ENCODE peak calls at places on chromosomes 6 and 20, in eight cellular contexts. One of them, this sample, is unnamed.

GRCh38 chr6:121917834-121918559 is 481.5 kb upstream of the HSF2 start:
- DNase-seq in A549: no peak
- DNase-seq in PC-9: no peak
- DNase-seq in right lobe of liver: no peak
- DNase-seq in endothelial cell of umbilical vein: peak; percentile 7
- DNase-seq in ovary: no peak
- DNase-seq in CD8-positive, alpha-beta T cell: no peak
- DNase-seq in mammary epithelial cell: peak; percentile 65
- DNase-seq in this sample: peak; percentile 64

GRCh38 chr6:101401792-101402617 is 8.5 kb downstream of the GRIK2 start:
- DNase-seq in PC-9: no peak
- DNase-seq in right lobe of liver: no peak
- DNase-seq in mammary epithelial cell: no peak
- DNase-seq in endothelial cell of umbilical vein: no peak
- DNase-seq in ovary: peak; percentile 14
- DNase-seq in A549: no peak
- DNase-seq in CD8-positive, alpha-beta T cell: no peak
- DNase-seq in this sample: no peak

GRCh38 chr6:83511901-83512681 is at the start of gene PRSS35:
- DNase-seq in A549: peak; percentile 40
- DNase-seq in endothelial cell of umbilical vein: peak; percentile 53
- DNase-seq in PC-9: no peak
- DNase-seq in CD8-positive, alpha-beta T cell: peak; percentile 23
- DNase-seq in mammary epithelial cell: peak; percentile 40
- DNase-seq in right lobe of liver: peak; percentile 48
- DNase-seq in ovary: peak; percentile 74
- DNase-seq in this sample: peak; percentile 37

GRCh38 chr20:57049298-57049697 is 217.1 kb downstream of the BMP7 start:
- DNase-seq in endothelial cell of umbilical vein: no peak
- DNase-seq in PC-9: no peak
- DNase-seq in CD8-positive, alpha-beta T cell: no peak
- DNase-seq in A549: no peak
- DNase-seq in mammary epithelial cell: no peak
- DNase-seq in ovary: no peak
- DNase-seq in right lobe of liver: no peak
- DNase-seq in this sample: no peak

GRCh38 chr20:891121-892080 is 24.7 kb downstream of the ANGPT4 start:
- DNase-seq in CD8-positive, alpha-beta T cell: no peak
- DNase-seq in A549: no peak
- DNase-seq in PC-9: no peak
- DNase-seq in endothelial cell of umbilical vein: no peak
- DNase-seq in mammary epithelial cell: peak; percentile 51
- DNase-seq in ovary: peak; percentile 91
- DNase-seq in right lobe of liver: no peak
- DNase-seq in this sample: no peak

GRCh38 chr20:4029505-4030467 is 14.4 kb upstream of the RNF24 start:
- DNase-seq in PC-9: no peak
- DNase-seq in right lobe of liver: no peak
- DNase-seq in endothelial cell of umbilical vein: no peak
- DNase-seq in A549: no peak
- DNase-seq in CD8-positive, alpha-beta T cell: no peak
- DNase-seq in mammary epithelial cell: no peak
- DNase-seq in ovary: no peak
- DNase-seq in this sample: no peak

GRCh38 chr20:4886771-4887527 is 114.4 kb downstream of the SLC23A2 start:
- DNase-seq in endothelial cell of umbilical vein: no peak
- DNase-seq in ovary: no peak
- DNase-seq in CD8-positive, alpha-beta T cell: no peak
- DNase-seq in PC-9: no peak
- DNase-seq in right lobe of liver: no peak
- DNase-seq in A549: no peak
- DNase-seq in mammary epithelial cell: no peak
- DNase-seq in this sample: no peak

GRCh38 chr6:124073820-124074587 is 270.3 kb downstream of the NKAIN2 start:
- DNase-seq in PC-9: no peak
- DNase-seq in ovary: no peak
- DNase-seq in A549: no peak
- DNase-seq in mammary epithelial cell: no peak
- DNase-seq in endothelial cell of umbilical vein: no peak
- DNase-seq in CD8-positive, alpha-beta T cell: no peak
- DNase-seq in right lobe of liver: no peak
- DNase-seq in this sample: no peak

GRCh38 chr20:50837532-50838321 is 42.9 kb downstream of the BCAS4 start:
- DNase-seq in A549: no peak
- DNase-seq in CD8-positive, alpha-beta T cell: no peak
- DNase-seq in right lobe of liver: no peak
- DNase-seq in endothelial cell of umbilical vein: no peak
- DNase-seq in mammary epithelial cell: peak; percentile 89
- DNase-seq in ovary: peak; percentile 45
- DNase-seq in PC-9: no peak
- DNase-seq in this sample: peak; percentile 77

GRCh38 chr6:105803439-105803838 is 282.7 kb upstream of the PRDM1 start:
- DNase-seq in CD8-positive, alpha-beta T cell: no peak
- DNase-seq in endothelial cell of umbilical vein: no peak
- DNase-seq in ovary: no peak
- DNase-seq in A549: no peak
- DNase-seq in PC-9: no peak
- DNase-seq in right lobe of liver: no peak
- DNase-seq in mammary epithelial cell: peak; percentile 95
- DNase-seq in this sample: peak; percentile 89

GRCh38 chr6:40845588-40845987 is 193.4 kb downstream of the UNC5CL start:
- DNase-seq in right lobe of liver: peak; percentile 20
- DNase-seq in CD8-positive, alpha-beta T cell: no peak
- DNase-seq in PC-9: no peak
- DNase-seq in mammary epithelial cell: peak; percentile 30
- DNase-seq in ovary: peak; percentile 26
- DNase-seq in A549: peak; percentile 15
- DNase-seq in endothelial cell of umbilical vein: peak; percentile 45
- DNase-seq in this sample: no peak

GRCh38 chr20:63553933-63554290 is at the start of gene FNDC11:
- DNase-seq in right lobe of liver: no peak
- DNase-seq in mammary epithelial cell: no peak
- DNase-seq in PC-9: no peak
- DNase-seq in ovary: no peak
- DNase-seq in A549: no peak
- DNase-seq in endothelial cell of umbilical vein: no peak
- DNase-seq in CD8-positive, alpha-beta T cell: peak; percentile 43
- DNase-seq in this sample: no peak

GRCh38 chr20:48703511-48704219 is 124.1 kb downstream of the PREX1 start:
- DNase-seq in endothelial cell of umbilical vein: no peak
- DNase-seq in PC-9: no peak
- DNase-seq in CD8-positive, alpha-beta T cell: no peak
- DNase-seq in A549: no peak
- DNase-seq in right lobe of liver: no peak
- DNase-seq in mammary epithelial cell: no peak
- DNase-seq in ovary: no peak
- DNase-seq in this sample: no peak

GRCh38 chr6:87756858-87757257 is 54.8 kb upstream of the AKIRIN2 start:
- DNase-seq in mammary epithelial cell: peak; percentile 93
- DNase-seq in ovary: no peak
- DNase-seq in A549: no peak
- DNase-seq in PC-9: peak; percentile 47
- DNase-seq in CD8-positive, alpha-beta T cell: no peak
- DNase-seq in endothelial cell of umbilical vein: peak; percentile 26
- DNase-seq in right lobe of liver: no peak
- DNase-seq in this sample: peak; percentile 51

GRCh38 chr6:71393471-71393870 is 104.9 kb downstream of the OGFRL1 start:
- DNase-seq in PC-9: no peak
- DNase-seq in endothelial cell of umbilical vein: peak; percentile 85
- DNase-seq in mammary epithelial cell: no peak
- DNase-seq in A549: no peak
- DNase-seq in CD8-positive, alpha-beta T cell: no peak
- DNase-seq in ovary: no peak
- DNase-seq in right lobe of liver: no peak
- DNase-seq in this sample: no peak

GRCh38 chr6:28137458-28138020 is 4.1 kb upstream of the ZKSCAN8 start:
- DNase-seq in A549: no peak
- DNase-seq in endothelial cell of umbilical vein: no peak
- DNase-seq in ovary: no peak
- DNase-seq in mammary epithelial cell: no peak
- DNase-seq in CD8-positive, alpha-beta T cell: peak; percentile 24
- DNase-seq in PC-9: no peak
- DNase-seq in right lobe of liver: no peak
- DNase-seq in this sample: peak; percentile 36

GRCh38 chr6:113881473-113881980 is 24.4 kb downstream of the MARCKS start:
- DNase-seq in PC-9: no peak
- DNase-seq in right lobe of liver: no peak
- DNase-seq in endothelial cell of umbilical vein: no peak
- DNase-seq in CD8-positive, alpha-beta T cell: no peak
- DNase-seq in ovary: no peak
- DNase-seq in A549: no peak
- DNase-seq in mammary epithelial cell: no peak
- DNase-seq in this sample: no peak

GRCh38 chr6:108904731-108905130 is 56.5 kb downstream of the ARMC2 start:
- DNase-seq in mammary epithelial cell: no peak
- DNase-seq in CD8-positive, alpha-beta T cell: no peak
- DNase-seq in PC-9: no peak
- DNase-seq in A549: no peak
- DNase-seq in right lobe of liver: no peak
- DNase-seq in ovary: no peak
- DNase-seq in endothelial cell of umbilical vein: no peak
- DNase-seq in this sample: no peak

GRCh38 chr20:3710027-3710426 is 2.4 kb downstream of the SIGLEC1 start:
- DNase-seq in right lobe of liver: no peak
- DNase-seq in ovary: no peak
- DNase-seq in mammary epithelial cell: no peak
- DNase-seq in PC-9: no peak
- DNase-seq in A549: no peak
- DNase-seq in endothelial cell of umbilical vein: no peak
- DNase-seq in CD8-positive, alpha-beta T cell: no peak
- DNase-seq in this sample: no peak

GRCh38 chr20:61161649-61162210 is 90.3 kb upstream of the CDH4 start:
- DNase-seq in endothelial cell of umbilical vein: no peak
- DNase-seq in right lobe of liver: no peak
- DNase-seq in PC-9: no peak
- DNase-seq in ovary: no peak
- DNase-seq in A549: no peak
- DNase-seq in CD8-positive, alpha-beta T cell: no peak
- DNase-seq in mammary epithelial cell: no peak
- DNase-seq in this sample: no peak
- TF ChIP-seq CTCF in endothelial cell of umbilical vein: no peak
- TF ChIP-seq CTCF in right lobe of liver: no peak
- TF ChIP-seq CTCF in PC-9: no peak
- TF ChIP-seq CTCF in ovary: no peak
- TF ChIP-seq CTCF in A549: peak; percentile 25
- TF ChIP-seq CTCF in CD8-positive, alpha-beta T cell: no peak
- TF ChIP-seq CTCF in mammary epithelial cell: no peak
- TF ChIP-seq CTCF in this sample: peak; percentile 30

GRCh38 chr6:125753218-125753936 is 3.9 kb downstream of the HEY2 start:
- DNase-seq in right lobe of liver: no peak
- DNase-seq in A549: no peak
- DNase-seq in CD8-positive, alpha-beta T cell: no peak
- DNase-seq in mammary epithelial cell: no peak
- DNase-seq in PC-9: no peak
- DNase-seq in ovary: no peak
- DNase-seq in endothelial cell of umbilical vein: peak; percentile 58
- DNase-seq in this sample: no peak
- H3K27ac ChIP-seq in right lobe of liver: peak overlapping the region; percentile 71
- H3K27ac ChIP-seq in A549: no peak overlapping the region
- H3K27ac ChIP-seq in CD8-positive, alpha-beta T cell: no peak overlapping the region
- H3K27ac ChIP-seq in mammary epithelial cell: no peak overlapping the region
- H3K27ac ChIP-seq in PC-9: no peak overlapping the region
- H3K27ac ChIP-seq in ovary: no peak overlapping the region
- H3K27ac ChIP-seq in endothelial cell of umbilical vein: no peak overlapping the region
- H3K27ac ChIP-seq in this sample: no peak overlapping the region

DNA sequence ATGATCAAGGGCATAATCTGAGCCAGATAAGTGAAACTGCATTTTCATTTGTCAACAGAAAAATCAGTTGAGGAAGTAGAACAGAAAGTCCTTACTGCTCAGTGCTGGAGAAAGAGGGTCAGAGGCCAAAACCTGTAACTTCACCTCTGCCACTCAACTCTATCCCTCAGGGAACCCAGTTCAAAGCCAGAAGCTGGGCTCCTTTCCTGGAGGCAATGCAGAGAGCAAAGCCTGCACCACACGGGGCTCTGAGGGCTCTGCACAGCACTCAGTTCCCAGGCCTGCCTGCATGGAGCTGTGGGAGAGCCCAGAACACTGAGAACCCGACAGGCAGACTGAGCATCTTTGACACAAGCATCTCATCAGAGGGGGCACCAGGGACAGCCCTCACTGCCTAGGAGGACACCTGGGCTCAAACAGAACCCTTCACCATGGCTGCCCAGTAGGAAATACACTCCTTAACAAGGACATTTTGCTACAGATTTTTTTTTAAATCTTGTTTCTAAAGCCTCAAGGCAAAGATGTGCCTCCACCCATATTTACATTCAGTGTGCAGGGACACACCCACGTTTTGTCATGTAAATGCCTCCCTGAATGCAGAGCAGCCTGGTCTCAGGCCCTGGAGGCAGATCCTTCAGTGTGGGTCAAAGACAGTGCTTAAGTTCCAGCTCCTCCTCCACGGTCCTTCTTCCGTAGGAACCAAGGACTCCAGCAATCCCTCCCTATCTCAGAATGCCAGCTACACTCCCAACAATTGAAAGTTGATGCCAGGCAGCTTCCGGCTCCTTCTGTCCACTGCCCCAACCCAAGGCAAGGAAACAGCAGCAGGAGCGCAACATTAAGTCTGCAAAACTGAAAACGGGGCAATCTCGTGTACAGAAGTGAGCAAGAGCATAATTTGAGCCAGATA is 6.6 kb downstream of the RNASET2 start:
- DNase-seq in ovary: no peak
- DNase-seq in mammary epithelial cell: no peak
- DNase-seq in PC-9: no peak
- DNase-seq in endothelial cell of umbilical vein: no peak
- DNase-seq in A549: no peak
- DNase-seq in CD8-positive, alpha-beta T cell: no peak
- DNase-seq in right lobe of liver: no peak
- DNase-seq in this sample: no peak
- TF ChIP-seq CTCF in ovary: no peak
- TF ChIP-seq CTCF in mammary epithelial cell: no peak
- TF ChIP-seq CTCF in PC-9: no peak
- TF ChIP-seq CTCF in endothelial cell of umbilical vein: no peak
- TF ChIP-seq CTCF in A549: no peak
- TF ChIP-seq CTCF in CD8-positive, alpha-beta T cell: no peak
- TF ChIP-seq CTCF in right lobe of liver: no peak
- TF ChIP-seq CTCF in this sample: no peak

GRCh38 chr20:34108616-34109174 is 3.3 kb downstream of the EIF2S2 start:
- DNase-seq in ovary: no peak
- DNase-seq in A549: no peak
- DNase-seq in endothelial cell of umbilical vein: no peak
- DNase-seq in CD8-positive, alpha-beta T cell: no peak
- DNase-seq in PC-9: no peak
- DNase-seq in right lobe of liver: no peak
- DNase-seq in mammary epithelial cell: peak; percentile 23
- DNase-seq in this sample: no peak

GRCh38 chr20:34111712-34112599 is at the start of gene EIF2S2:
- DNase-seq in endothelial cell of umbilical vein: peak; percentile 99
- DNase-seq in A549: peak; percentile 92
- DNase-seq in mammary epithelial cell: peak; percentile 98
- DNase-seq in CD8-positive, alpha-beta T cell: peak; percentile 97
- DNase-seq in PC-9: peak; percentile 96
- DNase-seq in right lobe of liver: peak; percentile 96
- DNase-seq in ovary: peak; percentile 98
- DNase-seq in this sample: peak; percentile 91

GRCh38 chr20:34110025-34111013 is 1.7 kb downstream of the EIF2S2 start:
- DNase-seq in right lobe of liver: no peak
- DNase-seq in mammary epithelial cell: no peak
- DNase-seq in A549: no peak
- DNase-seq in CD8-positive, alpha-beta T cell: no peak
- DNase-seq in ovary: no peak
- DNase-seq in PC-9: no peak
- DNase-seq in endothelial cell of umbilical vein: peak; percentile 42
- DNase-seq in this sample: peak; percentile 8

GRCh38 chr20:34111057-34111711 is 859 bp downstream of the EIF2S2 start:
- DNase-seq in mammary epithelial cell: peak; percentile 58
- DNase-seq in A549: no peak
- DNase-seq in CD8-positive, alpha-beta T cell: no peak
- DNase-seq in PC-9: peak; percentile 60
- DNase-seq in right lobe of liver: peak; percentile 38
- DNase-seq in endothelial cell of umbilical vein: peak; percentile 62
- DNase-seq in ovary: no peak
- DNase-seq in this sample: peak; percentile 57

GRCh38 chr20:34109442-34109841 is 2.6 kb downstream of the EIF2S2 start:
- DNase-seq in CD8-positive, alpha-beta T cell: no peak
- DNase-seq in A549: no peak
- DNase-seq in PC-9: no peak
- DNase-seq in mammary epithelial cell: no peak
- DNase-seq in right lobe of liver: no peak
- DNase-seq in endothelial cell of umbilical vein: no peak
- DNase-seq in ovary: no peak
- DNase-seq in this sample: no peak
- H3K27ac ChIP-seq in CD8-positive, alpha-beta T cell: no peak overlapping the region
- H3K27ac ChIP-seq in A549: no peak overlapping the region
- H3K27ac ChIP-seq in PC-9: no peak overlapping the region
- H3K27ac ChIP-seq in mammary epithelial cell: no peak overlapping the region
- H3K27ac ChIP-seq in right lobe of liver: no peak overlapping the region
- H3K27ac ChIP-seq in endothelial cell of umbilical vein: no peak overlapping the region
- H3K27ac ChIP-seq in ovary: no peak overlapping the region
- H3K27ac ChIP-seq in this sample: no peak overlapping the region

This sample was measured in foreskin keratinocyte.